ENCODE peak calls at places on chromosomes 1 and 21, in four cellular contexts. N is GM12878, C is K562, O is HepG2. Q is an unnamed sample.
A peak's percentile ranks its signal among the peaks of the same experiment; 100 is the strongest.

GRCh38 chr1:32870615-32871363 is at the start of gene FNDC5:
- DNase-seq in N (no peak), C (peak; percentile 86), O (no peak), Q (no peak)

GRCh38 chr1:176033474-176033873 is 173.6 kb downstream of the COP1 start:
- DNase-seq in N (no peak), C (no peak), O (no peak), Q (no peak)

GRCh38 chr1:55931272-55931940 is 648.0 kb downstream of the PLPP3 start:
- DNase-seq in N (no peak), C (no peak), O (no peak), Q (no peak)

GRCh38 chr1:111850124-111850523 is 94.4 kb downstream of the DDX20 start:
- DNase-seq in N (no peak), C (no peak), O (no peak), Q (no peak)

GRCh38 chr1:21816602-21817302 is 4.7 kb downstream of the LDLRAD2 start:
- DNase-seq in N (no peak), C (no peak), O (peak; percentile 27), Q (no peak)

GRCh38 chr1:165898837-165899236 is 71.4 kb downstream of the UCK2 start:
- DNase-seq in N (no peak), C (no peak), O (no peak), Q (no peak)

GRCh38 chr1:204241050-204241449 is 27.3 kb upstream of the GOLT1A start:
- DNase-seq in N (no peak), C (peak; percentile 34), O (no peak), Q (no peak)

GRCh38 chr1:37476460-37477197 is 2.2 kb downstream of the ZC3H12A start:
- DNase-seq in N (no peak), C (no peak), O (peak; percentile 61), Q (no peak)

GRCh38 chr1:93453911-93454310 is 6.0 kb downstream of the FNBP1L start:
- DNase-seq in N (no peak), C (no peak), O (no peak), Q (no peak)

GRCh38 chr1:86788300-86789206 is 84.2 kb downstream of the SH3GLB1 start:
- DNase-seq in N (no peak), C (no peak), O (peak; percentile 78), Q (peak; percentile 36)

GRCh38 chr1:177848577-177848976 is 121.3 kb downstream of the SEC16B start:
- DNase-seq in N (no peak), C (no peak), O (no peak), Q (no peak)

GRCh38 chr1:143574891-143575520 is 396.8 kb downstream of the FAM72C start:
- DNase-seq in N (no peak), C (no peak), O (no peak), Q (no peak)

GRCh38 chr1:17624540-17625256 is 85.2 kb downstream of the ARHGEF10L start:
- DNase-seq in N (no peak), C (no peak), O (no peak), Q (no peak)

GRCh38 chr1:30522031-30523004 is 201.1 kb downstream of the MATN1 start:
- DNase-seq in N (no peak), C (no peak), O (no peak), Q (peak; percentile 31)

GRCh38 chr21:45293214-45293725 is 5.6 kb upstream of the POFUT2 start:
- DNase-seq in N (no peak), C (no peak), O (no peak), Q (no peak)

GRCh38 chr1:155124503-155125463 is 2.9 kb upstream of the EFNA1 start:
- DNase-seq in N (no peak), C (no peak), O (no peak), Q (peak; percentile 48)

GRCh38 chr1:247113094-247113497 is 8.9 kb upstream of the ZNF669 start:
- DNase-seq in N (no peak), C (no peak), O (peak; percentile 83), Q (no peak)

GRCh38 chr1:21232044-21232443 is 55.3 kb upstream of the EIF4G3 start:
- DNase-seq in N (no peak), C (peak; percentile 78), O (peak; percentile 56), Q (no peak)

DNA sequence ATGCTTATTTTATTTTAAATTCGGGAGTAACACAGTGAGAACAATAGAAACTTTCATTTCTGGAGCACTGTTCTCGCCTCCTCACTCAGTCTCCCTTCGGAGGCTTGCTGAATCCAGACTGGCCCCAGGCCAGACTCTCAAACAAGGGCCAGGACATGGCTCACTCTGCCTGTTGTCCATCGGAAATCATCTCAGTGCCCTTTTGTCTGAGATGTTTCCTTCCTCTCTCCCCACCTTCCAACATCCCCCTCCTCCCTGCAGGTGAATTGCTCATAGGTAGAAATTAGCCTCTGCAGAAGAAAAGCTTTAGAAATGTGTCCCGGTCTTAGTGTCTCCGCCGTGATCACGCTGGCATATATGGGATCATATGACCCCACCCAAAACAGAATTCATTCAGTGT is 55.2 kb downstream of the ERG start:
- DNase-seq in N (no peak), C (no peak), O (no peak), Q (no peak)
- TF ChIP-seq SP1 in N (no peak), C (no peak), O (no peak), Q (no peak)

GRCh38 chr21:41167348-41168342 is at the start of gene BACE2:
- DNase-seq in N (no peak), C (peak; percentile 75), O (no peak), Q (peak; percentile 84)
- TF ChIP-seq GABPA in N (no peak), C (peak; percentile 83), O (no peak), Q (no peak)

DNA sequence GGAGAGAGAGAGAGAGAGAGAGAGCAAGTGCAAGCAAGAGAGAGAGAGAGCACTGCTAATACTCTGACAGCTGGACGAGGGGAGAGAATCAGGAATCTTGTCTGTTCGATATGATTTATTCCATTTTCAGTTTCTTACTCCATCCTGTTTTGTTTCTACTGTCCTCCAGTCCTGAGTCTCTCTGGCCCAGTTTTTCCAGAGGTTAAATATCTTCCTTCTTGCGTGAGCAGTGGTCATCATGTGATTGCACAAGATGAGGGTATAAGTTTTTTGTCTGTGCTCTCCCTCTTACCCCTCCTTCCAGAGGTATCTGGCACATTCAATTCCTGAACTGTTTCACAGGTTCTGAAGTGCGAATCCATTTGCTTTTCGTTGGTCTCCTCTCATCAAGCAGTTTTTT is 16.8 kb downstream of the UBE2U start:
- DNase-seq in N (no peak), C (no peak), O (no peak), Q (no peak)
- TF ChIP-seq SP1 in N (no peak), C (no peak), O (no peak), Q (no peak)

GRCh38 chr1:54850737-54851136 is 36.3 kb downstream of the DHCR24 start:
- DNase-seq in N (no peak), C (no peak), O (no peak), Q (no peak)
- TF ChIP-seq GABPA in N (no peak), C (no peak), O (no peak), Q (no peak)

Q was measured in H1.